ENCODE peak calls at places on chromosomes 5 and 9, in four cellular contexts. One of them, this sample, is unnamed.

GRCh38 chr5:175895701-175896102 is 24.3 kb downstream of the CPLX2 start:
- DNase-seq in H1: no peak
- DNase-seq in K562: no peak
- DNase-seq in SK-N-SH: no peak
- DNase-seq in this sample: no peak

GRCh38 chr9:87606921-87607521 is 109.4 kb downstream of the DAPK1 start:
- DNase-seq in H1: no peak
- DNase-seq in K562: no peak
- DNase-seq in SK-N-SH: no peak
- DNase-seq in this sample: no peak

GRCh38 chr9:130143974-130144373 is 28.2 kb upstream of the NCS1 start:
- DNase-seq in H1: no peak
- DNase-seq in K562: no peak
- DNase-seq in SK-N-SH: no peak
- DNase-seq in this sample: no peak

GRCh38 chr9:90964101-90965020 is 162.7 kb downstream of the SYK start:
- DNase-seq in H1: no peak
- DNase-seq in K562: peak; percentile 11
- DNase-seq in SK-N-SH: peak; percentile 51
- DNase-seq in this sample: peak; percentile 27

GRCh38 chr9:106376689-106377088 is 486.3 kb upstream of the ZNF462 start:
- DNase-seq in H1: no peak
- DNase-seq in K562: no peak
- DNase-seq in SK-N-SH: no peak
- DNase-seq in this sample: no peak

GRCh38 chr5:61366841-61367240 is 34.8 kb downstream of the ZSWIM6 start:
- DNase-seq in H1: no peak
- DNase-seq in K562: no peak
- DNase-seq in SK-N-SH: no peak
- DNase-seq in this sample: no peak

GRCh38 chr9:113695901-113696300 is 180.2 kb upstream of the ZNF618 start:
- DNase-seq in H1: no peak
- DNase-seq in K562: no peak
- DNase-seq in SK-N-SH: no peak
- DNase-seq in this sample: no peak

GRCh38 chr5:169805527-169805934 is 168.5 kb downstream of the DOCK2 start:
- DNase-seq in H1: no peak
- DNase-seq in K562: peak; percentile 20
- DNase-seq in SK-N-SH: no peak
- DNase-seq in this sample: no peak

GRCh38 chr5:160390787-160391696 is 8.8 kb downstream of the FAM200C start:
- DNase-seq in H1: no peak
- DNase-seq in K562: no peak
- DNase-seq in SK-N-SH: no peak
- DNase-seq in this sample: no peak

GRCh38 chr5:125134216-125135081 is 388.0 kb upstream of the ZNF608 start:
- DNase-seq in H1: no peak
- DNase-seq in K562: no peak
- DNase-seq in SK-N-SH: no peak
- DNase-seq in this sample: no peak

GRCh38 chr5:166535641-166536040 is 1755.8 kb upstream of the WWC1 start:
- DNase-seq in H1: no peak
- DNase-seq in K562: no peak
- DNase-seq in SK-N-SH: no peak
- DNase-seq in this sample: no peak

GRCh38 chr5:9818340-9818845 is 188.2 kb upstream of the TAS2R1 start:
- DNase-seq in H1: no peak
- DNase-seq in K562: no peak
- DNase-seq in SK-N-SH: no peak
- DNase-seq in this sample: no peak

GRCh38 chr9:78595200-78595945 is 298.4 kb downstream of the PSAT1 start:
- DNase-seq in H1: no peak
- DNase-seq in K562: no peak
- DNase-seq in SK-N-SH: no peak
- DNase-seq in this sample: no peak

GRCh38 chr5:142627371-142628217 is 58.3 kb downstream of the FGF1 start:
- DNase-seq in H1: no peak
- DNase-seq in K562: no peak
- DNase-seq in SK-N-SH: no peak
- DNase-seq in this sample: no peak

GRCh38 chr9:33210006-33210715 is 29.8 kb upstream of the SPINK4 start:
- DNase-seq in H1: no peak
- DNase-seq in K562: no peak
- DNase-seq in SK-N-SH: no peak
- DNase-seq in this sample: no peak

GRCh38 chr9:110579763-110580255 is 268 bp upstream of the SVEP1 start:
- DNase-seq in H1: no peak
- DNase-seq in K562: no peak
- DNase-seq in SK-N-SH: peak; percentile 78
- DNase-seq in this sample: peak; percentile 31

GRCh38 chr5:8943301-8943700 is 602.6 kb downstream of the SEMA5A start:
- DNase-seq in H1: no peak
- DNase-seq in K562: no peak
- DNase-seq in SK-N-SH: no peak
- DNase-seq in this sample: no peak

GRCh38 chr5:181243020-181243520 is 636 bp downstream of the RACK1 start:
- DNase-seq in H1: no peak
- DNase-seq in K562: no peak
- DNase-seq in SK-N-SH: no peak
- DNase-seq in this sample: no peak

GRCh38 chr5:140966293-140967225 is at the start of gene PCDHAC2:
- DNase-seq in H1: no peak
- DNase-seq in K562: no peak
- DNase-seq in SK-N-SH: peak; percentile 83
- DNase-seq in this sample: peak; percentile 78

GRCh38 chr5:119473241-119473640 is 20.9 kb downstream of the HSD17B4 start:
- DNase-seq in H1: no peak
- DNase-seq in K562: no peak
- DNase-seq in SK-N-SH: no peak
- DNase-seq in this sample: no peak

GRCh38 chr5:140041492-140042421 is 1.3 kb downstream of the NRG2 start:
- DNase-seq in H1: no peak
- DNase-seq in K562: no peak
- DNase-seq in SK-N-SH: peak; percentile 83
- DNase-seq in this sample: peak; percentile 39

GRCh38 chr5:139577689-139578347 is 16.7 kb downstream of the UBE2D2 start:
- DNase-seq in H1: no peak
- DNase-seq in K562: no peak
- DNase-seq in SK-N-SH: no peak
- DNase-seq in this sample: no peak

GRCh38 chr9:90645721-90646120 is 3.1 kb upstream of the DIRAS2 start:
- DNase-seq in H1: no peak
- DNase-seq in K562: no peak
- DNase-seq in SK-N-SH: no peak
- DNase-seq in this sample: no peak

GRCh38 chr5:1159341-1159675 is 42.1 kb upstream of the SLC6A19 start:
- DNase-seq in H1: no peak
- DNase-seq in K562: no peak
- DNase-seq in SK-N-SH: no peak
- DNase-seq in this sample: no peak

GRCh38 chr5:1156033-1156753 is 44.3 kb upstream of the SLC12A7 start:
- DNase-seq in H1: no peak
- DNase-seq in K562: no peak
- DNase-seq in SK-N-SH: peak; percentile 71
- DNase-seq in this sample: peak; percentile 43

GRCh38 chr5:1155191-1156032 is 43.5 kb upstream of the SLC12A7 start:
- DNase-seq in H1: no peak
- DNase-seq in K562: no peak
- DNase-seq in SK-N-SH: peak; percentile 68
- DNase-seq in this sample: no peak

GRCh38 chr5:1158647-1159340 is 42.6 kb upstream of the SLC6A19 start:
- DNase-seq in H1: no peak
- DNase-seq in K562: no peak
- DNase-seq in SK-N-SH: no peak
- DNase-seq in this sample: no peak

GRCh38 chr5:1156754-1157460 is 44.5 kb upstream of the SLC6A19 start:
- DNase-seq in H1: no peak
- DNase-seq in K562: no peak
- DNase-seq in SK-N-SH: no peak
- DNase-seq in this sample: no peak
- TF ChIP-seq TEAD4 in H1: no peak
- TF ChIP-seq TEAD4 in K562: no peak
- TF ChIP-seq TEAD4 in SK-N-SH: no peak
- TF ChIP-seq TEAD4 in this sample: no peak

GRCh38 chr9:126421567-126422428 is 95.2 kb downstream of the MVB12B start:
- DNase-seq in H1: peak; percentile 51
- DNase-seq in K562: no peak
- DNase-seq in SK-N-SH: no peak
- DNase-seq in this sample: no peak
- TF ChIP-seq TEAD4 in H1: peak; percentile 37
- TF ChIP-seq TEAD4 in K562: no peak
- TF ChIP-seq TEAD4 in SK-N-SH: no peak
- TF ChIP-seq TEAD4 in this sample: no peak

GRCh38 chr9:34576593-34576935 is 13.0 kb downstream of the CNTFR start:
- DNase-seq in H1: no peak
- DNase-seq in K562: no peak
- DNase-seq in SK-N-SH: no peak
- DNase-seq in this sample: no peak

GRCh38 chr9:34578241-34579096 is 11.1 kb downstream of the CNTFR start:
- DNase-seq in H1: no peak
- DNase-seq in K562: no peak
- DNase-seq in SK-N-SH: peak; percentile 85
- DNase-seq in this sample: peak; percentile 56

GRCh38 chr9:34575775-34576592 is 13.5 kb downstream of the CNTFR start:
- DNase-seq in H1: no peak
- DNase-seq in K562: no peak
- DNase-seq in SK-N-SH: no peak
- DNase-seq in this sample: no peak

GRCh38 chr9:34577635-34578240 is 11.8 kb downstream of the CNTFR start:
- DNase-seq in H1: no peak
- DNase-seq in K562: no peak
- DNase-seq in SK-N-SH: peak; percentile 86
- DNase-seq in this sample: peak; percentile 59

GRCh38 chr9:34576943-34577634 is 12.4 kb downstream of the CNTFR start:
- DNase-seq in H1: no peak
- DNase-seq in K562: no peak
- DNase-seq in SK-N-SH: peak; percentile 67
- DNase-seq in this sample: peak; percentile 69
- TF ChIP-seq TEAD4 in H1: no peak
- TF ChIP-seq TEAD4 in K562: no peak
- TF ChIP-seq TEAD4 in SK-N-SH: no peak
- TF ChIP-seq TEAD4 in this sample: no peak

GRCh38 chr5:7396169-7397004 is 449 bp downstream of the ADCY2 start:
- DNase-seq in H1: no peak
- DNase-seq in K562: no peak
- DNase-seq in SK-N-SH: peak; percentile 27
- DNase-seq in this sample: peak; percentile 27
- TF ChIP-seq TEAD4 in H1: no peak
- TF ChIP-seq TEAD4 in K562: no peak
- TF ChIP-seq TEAD4 in SK-N-SH: no peak
- TF ChIP-seq TEAD4 in this sample: no peak

GRCh38 chr5:98755406-98755805 is 18.1 kb upstream of the RGMB start:
- DNase-seq in H1: no peak
- DNase-seq in K562: no peak
- DNase-seq in SK-N-SH: no peak
- DNase-seq in this sample: no peak

GRCh38 chr5:98750693-98751092 is 22.8 kb upstream of the RGMB start:
- DNase-seq in H1: no peak
- DNase-seq in K562: no peak
- DNase-seq in SK-N-SH: no peak
- DNase-seq in this sample: peak; percentile 52

GRCh38 chr5:98749046-98749445 is 24.4 kb upstream of the RGMB start:
- DNase-seq in H1: no peak
- DNase-seq in K562: no peak
- DNase-seq in SK-N-SH: no peak
- DNase-seq in this sample: no peak

GRCh38 chr5:98757978-98758377 is 15.5 kb upstream of the RGMB start:
- DNase-seq in H1: no peak
- DNase-seq in K562: no peak
- DNase-seq in SK-N-SH: no peak
- DNase-seq in this sample: no peak

GRCh38 chr5:98753507-98753906 is 20.0 kb upstream of the RGMB start:
- DNase-seq in H1: no peak
- DNase-seq in K562: no peak
- DNase-seq in SK-N-SH: no peak
- DNase-seq in this sample: peak; percentile 46
- TF ChIP-seq TEAD4 in H1: no peak
- TF ChIP-seq TEAD4 in K562: no peak
- TF ChIP-seq TEAD4 in SK-N-SH: no peak
- TF ChIP-seq TEAD4 in this sample: no peak

GRCh38 chr9:12954441-12954840 is 179.6 kb downstream of the LURAP1L start:
- DNase-seq in H1: no peak
- DNase-seq in K562: no peak
- DNase-seq in SK-N-SH: no peak
- DNase-seq in this sample: no peak

GRCh38 chr9:12955510-12956163 is 180.8 kb downstream of the LURAP1L start:
- DNase-seq in H1: peak; percentile 17
- DNase-seq in K562: no peak
- DNase-seq in SK-N-SH: no peak
- DNase-seq in this sample: peak; percentile 52

GRCh38 chr9:12956805-12957204 is 182.0 kb downstream of the LURAP1L start:
- DNase-seq in H1: no peak
- DNase-seq in K562: no peak
- DNase-seq in SK-N-SH: no peak
- DNase-seq in this sample: no peak

GRCh38 chr9:12958279-12958678 is 183.5 kb downstream of the LURAP1L start:
- DNase-seq in H1: no peak
- DNase-seq in K562: no peak
- DNase-seq in SK-N-SH: no peak
- DNase-seq in this sample: no peak

GRCh38 chr9:12956261-12956660 is 181.4 kb downstream of the LURAP1L start:
- DNase-seq in H1: no peak
- DNase-seq in K562: no peak
- DNase-seq in SK-N-SH: no peak
- DNase-seq in this sample: no peak
- TF ChIP-seq TEAD4 in H1: no peak
- TF ChIP-seq TEAD4 in K562: no peak
- TF ChIP-seq TEAD4 in SK-N-SH: no peak
- TF ChIP-seq TEAD4 in this sample: no peak

This sample was measured in WTC11.